ENCODE peak calls at places on chromosomes 12 and 14, in four cellular contexts. E, J, D and U are unnamed samples.

GRCh38 chr12:110199360-110200123 is 75.4 kb downstream of the IFT81 start:
- DNase-seq in E (no peak), J (no peak), D (peak), U (no peak)

GRCh38 chr12:28770329-28770728 is 378.7 kb upstream of the FAR2 start:
- DNase-seq in E (no peak), J (no peak), D (no peak), U (no peak)

GRCh38 chr12:109927622-109928021 is 27.5 kb downstream of the TCHP start:
- DNase-seq in E (peak), J (peak), D (peak), U (peak)

GRCh38 chr12:109757671-109758265 is 44.1 kb downstream of the FAM222A start:
- DNase-seq in E (peak), J (no peak), D (no peak), U (no peak)

GRCh38 chr12:94033112-94033511 is 115.3 kb upstream of the PLXNC1 start:
- DNase-seq in E (no peak), J (no peak), D (no peak), U (no peak)

GRCh38 chr14:33056213-33056612 is 117.5 kb downstream of the NPAS3 start:
- DNase-seq in E (no peak), J (no peak), D (no peak), U (no peak)

GRCh38 chr14:92867246-92867925 is 55.6 kb upstream of the CHGA start:
- DNase-seq in E (no peak), J (no peak), D (no peak), U (no peak)

GRCh38 chr12:45259732-45260480 is 44.0 kb downstream of the ANO6 start:
- DNase-seq in E (no peak), J (no peak), D (peak), U (no peak)

GRCh38 chr12:95790912-95791849 is 617 bp upstream of the NTN4 start:
- DNase-seq in E (peak), J (no peak), D (no peak), U (peak)
- TF ChIP-seq SP1 in E (peak), J (no peak), D (no peak), U (no peak)

GRCh38 chr12:74985293-74985985 is 224.2 kb downstream of the KCNC2 start:
- DNase-seq in E (no peak), J (no peak), D (no peak), U (no peak)

GRCh38 chr12:74977832-74978481 is 231.7 kb downstream of the KCNC2 start:
- DNase-seq in E (no peak), J (no peak), D (no peak), U (no peak)

GRCh38 chr12:74984631-74985030 is 225.0 kb downstream of the KCNC2 start:
- DNase-seq in E (no peak), J (no peak), D (no peak), U (no peak)

GRCh38 chr12:74983917-74984316 is 225.7 kb downstream of the KCNC2 start:
- DNase-seq in E (no peak), J (no peak), D (peak), U (no peak)

GRCh38 chr12:74980510-74980909 is 229.1 kb downstream of the KCNC2 start:
- DNase-seq in E (no peak), J (no peak), D (no peak), U (peak)
- TF ChIP-seq ELF4 in E (no peak), J (no peak), D (no peak), U (no peak)

DNA sequence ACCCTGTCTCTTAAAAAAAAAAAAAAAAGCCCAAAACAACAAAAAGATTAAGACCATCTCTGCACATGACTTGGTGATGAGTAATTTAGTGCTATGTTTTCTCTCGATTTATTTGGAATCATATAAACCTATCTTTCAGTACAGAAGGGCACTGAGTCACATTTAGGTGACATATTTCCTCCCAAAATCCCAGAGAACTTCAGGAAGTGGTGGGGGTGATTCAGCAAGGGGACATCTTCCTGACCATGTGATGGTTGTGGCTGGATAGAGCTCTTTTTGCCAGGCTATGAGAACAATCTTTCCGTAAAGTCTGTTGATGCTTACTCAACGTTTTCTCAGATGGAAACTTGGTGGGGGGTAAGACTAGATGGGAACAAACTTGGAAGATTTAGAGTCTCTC is 50.0 kb downstream of the PPFIBP1 start:
- DNase-seq in E (no peak), J (no peak), D (no peak), U (no peak)
- TF ChIP-seq SP1 in E (no peak), J (no peak), D (no peak), U (no peak)

GRCh38 chr14:39592390-39592789 is 160.2 kb upstream of the FBXO33 start:
- DNase-seq in E (no peak), J (no peak), D (no peak), U (no peak)
- TF ChIP-seq ELF4 in E (no peak), J (no peak), D (no peak), U (no peak)

DNA sequence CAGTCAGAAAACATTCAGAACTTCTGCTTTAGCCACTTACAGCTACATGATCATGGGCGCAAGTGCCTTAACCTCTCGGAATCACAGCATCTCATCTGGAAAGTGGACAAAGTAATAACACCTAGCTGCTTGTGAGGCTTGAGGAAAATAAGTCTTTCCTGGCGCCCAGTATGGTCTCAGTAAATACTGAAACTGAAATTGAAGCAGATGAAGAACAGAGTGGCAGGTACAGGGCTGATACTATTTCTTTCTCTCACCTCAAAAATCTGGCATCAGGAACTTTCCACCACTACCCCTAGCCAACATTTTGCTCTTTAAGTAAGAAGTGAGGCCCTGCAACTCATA is 129.6 kb upstream of the FUT8 start:
- DNase-seq in E (no peak), J (no peak), D (no peak), U (no peak)
- TF ChIP-seq SP1 in E (no peak), J (no peak), D (no peak), U (no peak)